ENCODE peak calls at places on chromosomes 16 and 17, in nine cellular contexts. W is NB4, M is fibroblast of mammary gland, N is prostate gland, K is lower lobe of right lung, P is AG10803, T is GM10248, E is tibial artery, H is glutamatergic neuron. Z is an unnamed sample.

GRCh38 chr17:13704333-13704732 is 102.6 kb upstream of the HS3ST3A1 start:
- DNase-seq in W (no peak), M (peak), N (no peak), K (no peak), P (peak), T (no peak), E (no peak), H (no peak), Z (no peak)

GRCh38 chr16:85573696-85574641 is 39.2 kb upstream of the GSE1 start:
- DNase-seq in W (no peak), M (peak), N (no peak), K (no peak), P (peak), T (no peak), E (peak), H (no peak), Z (no peak)

GRCh38 chr16:1965610-1966009 is 984 bp upstream of the RPS2 start:
- DNase-seq in W (no peak), M (no peak), N (no peak), K (no peak), P (no peak), T (no peak), E (no peak), H (no peak), Z (no peak)

GRCh38 chr17:79046501-79047280 is 22.7 kb downstream of the C1QTNF1 start:
- DNase-seq in W (no peak), M (peak), N (no peak), K (no peak), P (peak), T (peak), E (peak), H (peak), Z (no peak)

GRCh38 chr16:85428168-85428898 is 184.8 kb upstream of the GSE1 start:
- DNase-seq in W (peak), M (peak), N (no peak), K (peak), P (no peak), T (peak), E (no peak), H (no peak), Z (no peak)

GRCh38 chr17:38701504-38702165 is 3.4 kb upstream of the MLLT6 start:
- DNase-seq in W (peak), M (peak), N (no peak), K (no peak), P (peak), T (peak), E (no peak), H (no peak), Z (no peak)

GRCh38 chr17:15247891-15248529 is 17.1 kb downstream of the PMP22 start:
- DNase-seq in W (no peak), M (peak), N (no peak), K (no peak), P (peak), T (no peak), E (no peak), H (no peak), Z (no peak)

GRCh38 chr16:57175896-57176295 is 9.9 kb downstream of the PSME3IP1 start:
- DNase-seq in W (no peak), M (no peak), N (no peak), K (no peak), P (peak), T (no peak), E (no peak), H (no peak), Z (no peak)

GRCh38 chr17:9206989-9207317 is 185.6 kb downstream of the NTN1 start:
- DNase-seq in W (no peak), M (peak), N (peak), K (no peak), P (no peak), T (no peak), E (no peak), H (no peak), Z (no peak)

GRCh38 chr16:75457485-75458021 is 6.9 kb downstream of the TMEM170A start:
- DNase-seq in W (no peak), M (no peak), N (no peak), K (no peak), P (no peak), T (no peak), E (no peak), H (no peak), Z (no peak)

GRCh38 chr16:1785846-1786170 is 3.0 kb downstream of the NUBP2 start:
- DNase-seq in W (no peak), M (no peak), N (no peak), K (no peak), P (no peak), T (no peak), E (no peak), H (no peak), Z (no peak)

GRCh38 chr17:64572682-64573154 is 65.9 kb downstream of the CEP95 start:
- DNase-seq in W (peak), M (peak), N (no peak), K (no peak), P (peak), T (no peak), E (no peak), H (no peak), Z (no peak)

GRCh38 chr16:79768594-79768993 is 168.1 kb upstream of the MAF start:
- DNase-seq in W (no peak), M (no peak), N (no peak), K (no peak), P (no peak), T (no peak), E (no peak), H (no peak), Z (no peak)

GRCh38 chr17:50863221-50863843 is 2.8 kb downstream of the TOB1 start:
- DNase-seq in W (peak), M (peak), N (peak), K (no peak), P (no peak), T (peak), E (no peak), H (peak), Z (peak)

GRCh38 chr17:16943032-16943352 is 28.9 kb downstream of the TNFRSF13B start:
- DNase-seq in W (no peak), M (no peak), N (no peak), K (no peak), P (no peak), T (no peak), E (no peak), H (no peak), Z (no peak)

GRCh38 chr16:4152267-4152666 is 36.0 kb upstream of the ADCY9 start:
- DNase-seq in W (no peak), M (no peak), N (no peak), K (no peak), P (no peak), T (no peak), E (no peak), H (peak), Z (no peak)

GRCh38 chr17:79888811-79889634 is 49.8 kb upstream of the CBX4 start:
- DNase-seq in W (no peak), M (no peak), N (no peak), K (no peak), P (no peak), T (no peak), E (peak), H (no peak), Z (no peak)

GRCh38 chr17:57138956-57139576 is 54.0 kb downstream of the AKAP1 start:
- DNase-seq in W (no peak), M (peak), N (no peak), K (no peak), P (no peak), T (no peak), E (no peak), H (no peak), Z (no peak)

GRCh38 chr16:57264381-57264780 is 19.3 kb downstream of the ARL2BP start:
- DNase-seq in W (peak), M (no peak), N (no peak), K (peak), P (no peak), T (no peak), E (peak), H (no peak), Z (no peak)

GRCh38 chr16:53775821-53776431 is 72.0 kb downstream of the FTO start:
- DNase-seq in W (peak), M (peak), N (peak), K (no peak), P (peak), T (no peak), E (peak), H (no peak), Z (no peak)

GRCh38 chr17:67959510-67959909 is 36.8 kb downstream of the C17orf58 start:
- DNase-seq in W (no peak), M (no peak), N (no peak), K (no peak), P (no peak), T (no peak), E (no peak), H (no peak), Z (no peak)

GRCh38 chr16:50298075-50298460 is 31.7 kb downstream of the ADCY7 start:
- DNase-seq in W (no peak), M (no peak), N (no peak), K (no peak), P (no peak), T (no peak), E (no peak), H (no peak), Z (no peak)

GRCh38 chr17:29154516-29155234 is 25.5 kb downstream of the MYO18A start:
- DNase-seq in W (peak), M (no peak), N (no peak), K (no peak), P (no peak), T (no peak), E (no peak), H (no peak), Z (no peak)

GRCh38 chr16:58026139-58026704 is 668 bp downstream of the MMP15 start:
- DNase-seq in W (peak), M (peak), N (peak), K (peak), P (peak), T (no peak), E (no peak), H (peak), Z (peak)

GRCh38 chr16:72844225-72844920 is 203.6 kb downstream of the ZFHX3 start:
- DNase-seq in W (peak), M (no peak), N (no peak), K (no peak), P (no peak), T (peak), E (no peak), H (no peak), Z (no peak)

GRCh38 chr16:3059041-3059722 is 6.3 kb upstream of the IL32 start:
- DNase-seq in W (peak), M (peak), N (peak), K (peak), P (peak), T (peak), E (peak), H (peak), Z (peak)

GRCh38 chr17:56880571-56880970 is 33.3 kb downstream of the TRIM25 start:
- DNase-seq in W (no peak), M (no peak), N (no peak), K (no peak), P (no peak), T (no peak), E (no peak), H (no peak), Z (no peak)

GRCh38 chr17:66459811-66460270 is 157.4 kb downstream of the PRKCA start:
- DNase-seq in W (peak), M (peak), N (no peak), K (no peak), P (peak), T (no peak), E (no peak), H (no peak), Z (no peak)

GRCh38 chr17:28807925-28808641 is 34.5 kb downstream of the FAM222B start:
- DNase-seq in W (peak), M (peak), N (peak), K (no peak), P (peak), T (no peak), E (no peak), H (no peak), Z (no peak)

GRCh38 chr16:66423177-66423576 is 3.9 kb upstream of the BEAN1 start:
- DNase-seq in W (no peak), M (no peak), N (no peak), K (no peak), P (no peak), T (no peak), E (no peak), H (no peak), Z (no peak)

GRCh38 chr16:23679274-23679985 is 741 bp downstream of the PLK1 start:
- DNase-seq in W (peak), M (peak), N (no peak), K (peak), P (no peak), T (peak), E (no peak), H (peak), Z (peak)

GRCh38 chr17:12909046-12909445 is 108.8 kb downstream of the ELAC2 start:
- DNase-seq in W (no peak), M (no peak), N (no peak), K (no peak), P (no peak), T (peak), E (no peak), H (no peak), Z (no peak)

GRCh38 chr16:1973461-1974156 is 1.8 kb downstream of the TBL3 start:
- DNase-seq in W (no peak), M (no peak), N (no peak), K (no peak), P (no peak), T (no peak), E (no peak), H (no peak), Z (no peak)

GRCh38 chr16:9645911-9646310 is 536.3 kb downstream of the GRIN2A start:
- DNase-seq in W (no peak), M (no peak), N (no peak), K (no peak), P (no peak), T (no peak), E (no peak), H (no peak), Z (no peak)
- TF ChIP-seq CTCF in W (no peak), M (no peak), N (no peak), K (no peak), P (no peak), T (no peak), E (no peak), H (no peak), Z (no peak)

GRCh38 chr17:81436294-81436849 is 41.1 kb downstream of the BAHCC1 start:
- DNase-seq in W (no peak), M (no peak), N (no peak), K (no peak), P (peak), T (no peak), E (no peak), H (no peak), Z (no peak)

GRCh38 chr17:81438024-81438664 is 42.9 kb downstream of the BAHCC1 start:
- DNase-seq in W (no peak), M (no peak), N (no peak), K (no peak), P (no peak), T (no peak), E (no peak), H (no peak), Z (no peak)

GRCh38 chr17:81435636-81436293 is 40.5 kb downstream of the BAHCC1 start:
- DNase-seq in W (no peak), M (no peak), N (no peak), K (no peak), P (no peak), T (no peak), E (no peak), H (no peak), Z (no peak)

GRCh38 chr17:81438688-81439087 is 43.4 kb downstream of the BAHCC1 start:
- DNase-seq in W (no peak), M (no peak), N (no peak), K (no peak), P (no peak), T (no peak), E (no peak), H (no peak), Z (no peak)

DNA sequence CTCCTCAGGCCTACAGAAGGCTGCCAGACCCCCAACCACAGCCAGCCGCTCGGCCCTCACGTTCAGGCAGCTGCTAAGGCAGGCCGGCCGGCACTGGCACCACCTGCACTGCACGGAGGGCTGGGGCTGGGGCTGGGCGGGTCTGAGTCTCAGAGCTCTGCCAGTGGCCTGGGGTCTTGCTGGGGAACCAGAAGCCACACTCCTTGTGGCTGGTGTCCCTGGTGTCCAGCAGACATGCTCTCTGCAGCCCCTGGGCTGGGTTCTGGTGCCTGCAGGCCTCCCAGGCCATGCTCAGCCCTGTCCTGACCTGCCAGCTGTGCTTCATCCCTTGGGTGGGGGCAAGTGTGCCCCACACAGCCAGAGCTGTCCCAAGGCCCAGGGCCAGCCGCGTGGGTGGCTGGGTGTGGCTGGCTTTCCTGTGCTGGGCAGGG is 42.0 kb downstream of the BAHCC1 start:
- DNase-seq in W (no peak), M (no peak), N (no peak), K (no peak), P (no peak), T (no peak), E (no peak), H (no peak), Z (no peak)
- TF ChIP-seq CTCF in W (no peak), M (no peak), N (no peak), K (no peak), P (no peak), T (no peak), E (no peak), H (no peak), Z (no peak)

DNA sequence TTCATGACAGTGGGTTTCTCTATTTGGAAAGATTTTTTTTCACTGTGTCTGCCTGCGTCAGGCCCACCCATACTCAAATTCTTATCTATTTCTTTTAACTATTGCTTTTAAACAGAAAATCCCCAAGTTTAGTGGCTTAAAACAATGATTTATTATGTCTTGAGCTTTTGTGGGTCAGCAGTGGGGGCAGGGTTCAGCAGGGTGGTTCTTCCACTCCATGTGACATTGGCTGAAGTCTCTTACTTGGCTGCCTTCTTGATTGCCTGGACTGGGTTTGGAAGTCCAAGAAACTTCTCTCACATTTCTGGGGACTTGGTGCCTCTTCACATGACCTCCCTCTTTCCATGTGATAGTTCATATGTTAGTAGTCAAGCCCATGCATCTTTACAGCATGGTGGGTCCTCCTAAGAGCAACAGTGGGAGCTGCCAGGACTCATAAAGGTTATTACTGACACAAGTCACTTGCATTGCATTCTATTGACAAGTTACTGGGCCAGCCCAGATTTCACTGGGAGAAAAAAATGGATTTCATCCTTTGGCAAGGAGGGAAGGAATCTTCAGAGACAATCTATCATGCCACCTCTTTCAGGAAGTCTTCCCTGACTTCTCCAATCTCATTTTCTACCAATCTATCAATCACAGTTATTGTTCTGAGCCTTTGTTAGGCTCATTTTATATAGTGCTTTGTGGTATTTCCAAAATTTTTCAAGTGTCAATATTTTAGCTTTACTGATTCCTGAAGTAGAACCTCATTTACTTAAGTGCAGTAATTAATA is 436.1 kb downstream of the XYLT1 start:
- DNase-seq in W (no peak), M (no peak), N (no peak), K (no peak), P (no peak), T (no peak), E (no peak), H (no peak), Z (no peak)
- TF ChIP-seq CTCF in W (no peak), M (no peak), N (no peak), K (no peak), P (no peak), T (no peak), E (no peak), H (no peak), Z (no peak)

DNA sequence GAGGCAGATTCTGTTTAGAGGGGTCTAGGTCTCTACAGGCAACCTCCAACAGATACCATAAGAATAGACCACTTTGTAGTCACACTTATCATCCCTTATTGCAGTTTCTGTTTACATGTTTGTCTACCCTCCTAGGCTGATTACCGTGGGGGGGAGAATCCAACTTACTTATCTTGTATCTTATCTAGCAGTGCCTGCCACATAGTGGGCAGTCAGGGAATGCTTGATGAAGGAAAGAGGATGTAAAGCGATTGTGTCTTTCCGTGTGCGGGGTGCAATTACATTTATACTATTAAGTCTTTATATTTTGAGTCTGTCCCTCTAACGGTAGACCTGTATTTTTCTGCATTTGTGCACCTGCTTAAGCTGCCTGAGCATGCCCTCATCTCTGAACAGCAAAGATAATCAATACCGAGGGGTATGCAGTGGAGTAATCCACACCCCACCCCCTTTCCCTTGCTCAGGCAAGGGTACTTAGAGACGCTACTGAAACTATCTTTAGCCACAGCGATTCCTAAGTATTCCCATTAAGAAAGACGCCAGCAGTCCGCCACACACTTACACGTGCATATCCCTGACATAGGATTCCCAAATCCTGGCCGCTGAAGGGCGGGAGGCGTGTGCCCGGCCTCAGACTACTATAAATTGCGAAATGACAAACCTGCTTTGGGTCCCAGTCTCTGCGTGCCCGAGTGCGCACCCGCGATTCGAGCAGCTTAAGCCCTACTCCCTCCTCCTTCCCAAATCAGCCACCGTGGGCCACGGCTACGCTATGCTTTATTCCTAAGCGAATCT is 635 bp upstream of the AATF start:
- DNase-seq in W (peak), M (no peak), N (no peak), K (no peak), P (no peak), T (no peak), E (no peak), H (no peak), Z (no peak)
- TF ChIP-seq CTCF in W (no peak), M (no peak), N (no peak), K (no peak), P (no peak), T (no peak), E (no peak), H (no peak), Z (no peak)

DNA sequence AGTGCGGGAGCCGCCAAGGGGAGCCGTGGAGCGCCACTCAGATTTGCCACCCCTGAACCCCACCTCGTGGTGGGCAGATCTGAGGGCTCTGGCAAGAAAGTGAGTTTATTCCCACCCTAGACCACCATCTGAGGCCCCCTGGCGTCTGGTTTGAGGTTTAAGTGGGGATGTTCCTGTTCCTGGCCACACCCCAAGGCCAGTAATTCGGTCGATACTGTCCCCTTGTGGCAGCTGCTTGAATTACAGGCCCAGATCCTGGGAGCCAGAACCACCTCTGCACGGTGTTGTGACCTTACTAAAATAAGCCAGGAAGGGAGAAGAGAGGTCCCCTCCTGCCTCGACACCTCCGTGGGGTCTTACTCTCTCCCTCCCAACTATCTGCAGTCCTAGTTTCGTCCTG is 3.3 kb upstream of the LAT start:
- DNase-seq in W (peak), M (peak), N (no peak), K (no peak), P (no peak), T (peak), E (no peak), H (peak), Z (peak)
- TF ChIP-seq CTCF in W (peak), M (peak), N (no peak), K (peak), P (peak), T (peak), E (peak), H (peak), Z (peak)

Z was measured in neural crest cell.